ENCODE peak calls at places on chromosomes 16 and 17, in four cellular contexts. X is RWPE1, R is GM10248, M is H9. P is an unnamed sample.
A peak's percentile ranks its signal among the peaks of the same experiment; 100 is the strongest.

GRCh38 chr17:7712111-7712771 is 5.3 kb upstream of the DNAH2 start:
- DNase-seq in X (no peak), R (no peak), M (peak; percentile 68), P (no peak)

GRCh38 chr16:16007743-16008111 is 58.3 kb downstream of the ABCC1 start:
- DNase-seq in X (no peak), R (peak; percentile 86), M (no peak), P (no peak)

GRCh38 chr17:5897320-5897911 is 172.8 kb upstream of the WSCD1 start:
- DNase-seq in X (no peak), R (no peak), M (peak; percentile 79), P (no peak)

GRCh38 chr17:44074911-44075285 is 4.4 kb downstream of the G6PC3 start:
- DNase-seq in X (no peak), R (no peak), M (peak; percentile 17), P (no peak)

GRCh38 chr17:81685108-81685507 is 1.3 kb downstream of the HGS start:
- DNase-seq in X (peak; percentile 86), R (no peak), M (no peak), P (peak; percentile 58)

GRCh38 chr16:78677332-78677731 is 577.9 kb downstream of the WWOX start:
- DNase-seq in X (no peak), R (no peak), M (no peak), P (no peak)

GRCh38 chr17:72122668-72123495 is 2.1 kb downstream of the SOX9 start:
- DNase-seq in X (peak; percentile 20), R (peak; percentile 51), M (peak; percentile 67), P (peak; percentile 57)

GRCh38 chr17:48579738-48580543 is 1.8 kb upstream of the HOXB4 start:
- DNase-seq in X (no peak), R (no peak), M (no peak), P (no peak)

GRCh38 chr17:80981062-80981902 is 10.4 kb upstream of the CHMP6 start:
- DNase-seq in X (no peak), R (peak; percentile 80), M (peak; percentile 81), P (no peak)

GRCh38 chr17:60491771-60492170 is 34.3 kb downstream of the APPBP2 start:
- DNase-seq in X (no peak), R (no peak), M (no peak), P (no peak)

GRCh38 chr17:57342141-57342540 is 85.8 kb downstream of the MSI2 start:
- DNase-seq in X (no peak), R (no peak), M (no peak), P (no peak)

GRCh38 chr16:80250376-80250775 is 290.4 kb upstream of the DYNLRB2 start:
- DNase-seq in X (no peak), R (no peak), M (no peak), P (no peak)

GRCh38 chr17:74199306-74200092 is 4.0 kb upstream of the RPL38 start:
- DNase-seq in X (peak; percentile 65), R (peak; percentile 82), M (peak; percentile 89), P (no peak)

GRCh38 chr16:1193143-1193824 is 31.8 kb downstream of the TPSG1 start:
- DNase-seq in X (no peak), R (no peak), M (no peak), P (no peak)

DNA sequence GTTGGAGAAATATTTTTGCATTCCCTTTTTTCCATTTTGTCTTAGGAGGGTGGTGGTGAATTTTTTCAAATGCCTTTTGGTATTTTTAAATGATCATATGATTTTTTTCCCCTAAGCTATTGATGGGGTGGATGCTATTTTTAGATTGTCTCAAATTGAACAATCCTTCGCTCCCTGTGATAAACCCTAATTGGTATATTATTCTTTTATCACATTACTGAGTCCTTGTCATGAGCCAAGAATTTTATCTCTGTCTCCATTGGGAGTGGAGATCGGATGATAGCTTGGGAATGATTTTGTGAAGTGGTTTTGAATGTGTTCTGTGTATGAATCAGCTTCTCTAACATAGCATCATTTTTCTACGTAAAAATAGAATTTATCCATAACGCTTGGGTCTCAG is 15.4 kb downstream of the NECAB2 start:
- DNase-seq in X (no peak), R (no peak), M (no peak), P (no peak)
- TF ChIP-seq CTCF in X (no peak), R (no peak), M (no peak), P (no peak)

DNA sequence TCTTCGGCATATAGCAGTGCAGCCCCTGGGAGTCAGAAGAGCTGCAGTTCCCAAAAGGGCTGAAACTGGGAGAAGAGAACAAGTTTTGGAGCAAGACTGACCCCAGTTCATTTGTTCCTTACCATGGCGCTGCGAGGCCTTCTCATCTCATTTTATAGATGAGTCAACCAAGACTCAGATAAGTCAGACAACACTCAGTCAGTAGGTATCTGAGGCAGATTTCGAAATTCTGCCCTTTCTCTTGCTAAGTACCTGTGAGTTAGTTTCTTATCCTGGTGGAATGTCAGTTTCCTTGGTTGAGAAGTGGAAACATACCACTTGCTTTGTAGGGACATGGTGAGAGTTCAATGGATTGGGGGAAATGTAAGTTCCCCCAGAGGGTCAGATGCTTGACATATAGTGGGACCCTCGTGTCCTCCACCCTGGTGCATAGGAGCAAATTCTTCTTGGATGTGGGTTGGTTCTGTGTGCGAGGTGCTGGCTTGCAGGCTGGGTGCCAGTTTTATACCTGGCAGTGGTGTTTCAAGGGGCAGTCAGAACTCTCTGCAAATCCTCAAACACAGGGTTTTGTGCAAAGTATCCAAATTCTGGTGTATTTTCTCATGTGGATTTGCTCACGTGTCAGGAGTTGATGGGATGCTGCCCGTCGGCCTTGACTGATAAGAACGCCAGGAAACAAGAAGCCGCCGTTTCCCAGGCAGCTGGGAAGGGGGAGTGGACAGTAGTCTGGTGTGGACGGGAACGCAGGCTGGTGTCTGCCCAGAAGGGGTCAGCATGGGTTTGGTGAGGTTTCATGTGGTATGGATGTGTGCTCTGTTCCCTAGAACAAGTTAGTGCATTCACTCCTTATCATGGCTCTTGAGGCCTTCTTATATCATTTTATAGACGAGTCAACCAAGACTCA is 61.1 kb upstream of the CIBAR2 start:
- DNase-seq in X (peak; percentile 94), R (no peak), M (no peak), P (peak; percentile 82)
- TF ChIP-seq CTCF in X (no peak), R (no peak), M (peak; percentile 39), P (peak; percentile 33)

DNA sequence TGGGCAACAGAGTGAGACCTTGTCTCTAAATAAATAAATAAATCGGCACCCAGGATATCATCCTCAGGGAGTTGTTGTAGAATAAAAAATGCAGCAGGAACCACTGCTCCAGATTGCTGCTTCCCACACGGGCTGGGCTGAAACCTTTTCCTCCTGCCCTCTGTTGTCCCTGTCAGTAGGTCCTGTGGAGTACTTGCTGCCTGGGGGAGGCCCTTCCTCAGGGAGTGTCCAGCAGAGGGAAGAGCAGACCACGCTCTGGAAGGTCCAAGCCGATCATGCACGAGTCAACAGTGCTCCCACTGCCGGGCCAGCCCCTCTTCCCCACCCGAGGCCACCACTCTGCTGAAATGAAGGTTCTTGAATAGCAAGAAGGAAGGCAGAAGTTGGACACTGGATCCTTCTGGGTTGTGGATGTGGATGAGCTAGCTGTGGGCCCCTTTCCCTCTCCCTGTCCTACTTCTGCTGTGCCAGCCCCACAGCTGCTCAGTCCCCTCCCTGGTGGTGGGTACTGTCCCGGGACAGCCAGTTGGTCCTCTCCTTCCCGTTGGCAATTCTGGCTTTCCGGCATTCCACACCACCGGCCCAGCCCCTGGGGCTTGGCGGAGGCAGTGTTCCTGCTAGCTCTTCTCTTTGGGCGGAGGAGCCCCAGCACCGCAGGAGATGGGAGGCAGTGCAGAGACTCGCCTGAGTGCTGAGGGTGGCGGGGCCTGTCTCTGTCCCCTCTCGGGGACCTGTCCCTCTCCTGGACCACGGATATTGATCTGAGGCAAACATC is 10.8 kb downstream of the CDK5R1 start:
- DNase-seq in X (no peak), R (no peak), M (peak; percentile 60), P (no peak)
- TF ChIP-seq CTCF in X (no peak), R (peak; percentile 25), M (peak; percentile 25), P (peak; percentile 21)

DNA sequence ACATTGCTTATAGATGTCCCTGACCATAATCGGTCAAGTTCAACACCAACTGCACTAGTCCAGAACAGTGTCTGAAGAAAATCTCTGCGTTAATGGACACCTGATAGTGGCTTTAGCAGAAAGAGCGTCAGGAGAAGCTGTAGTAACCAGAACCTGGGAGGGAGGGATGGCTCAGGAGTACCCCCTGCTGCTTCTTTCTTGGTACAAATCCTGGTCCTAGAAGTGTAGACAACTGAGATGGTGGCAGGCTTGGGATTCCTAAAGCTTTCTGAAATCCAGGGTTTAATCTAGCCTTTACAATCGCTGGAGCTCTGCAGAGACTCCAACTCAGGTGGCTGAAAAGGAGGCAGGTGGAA is 5.4 kb downstream of the MAP3K14 start:
- DNase-seq in X (no peak), R (no peak), M (no peak), P (no peak)
- TF ChIP-seq CTCF in X (no peak), R (no peak), M (no peak), P (peak; percentile 18)